ENCODE peak calls at places on chromosomes 6 and 20, in nine cellular contexts. One of them, this sample, is unnamed. For H3K9me3 and H3K36me3, the result is how much of the 10 kb centered on the place peaks cover.

GRCh38 chr6:148530394-148530923 is 187.8 kb downstream of the SASH1 start:
- DNase-seq in tibial artery: no peak
- DNase-seq in endothelial cell of umbilical vein: peak
- DNase-seq in uterus: no peak
- DNase-seq in stomach: no peak
- DNase-seq in neuronal stem cell: no peak
- DNase-seq in SJSA1: peak
- DNase-seq in lower lobe of right lung: no peak
- DNase-seq in adipocyte: peak
- DNase-seq in this sample: peak

GRCh38 chr20:46575794-46576495 is 25.5 kb upstream of the OCSTAMP start:
- DNase-seq in tibial artery: no peak
- DNase-seq in endothelial cell of umbilical vein: no peak
- DNase-seq in uterus: no peak
- DNase-seq in stomach: no peak
- DNase-seq in neuronal stem cell: no peak
- DNase-seq in SJSA1: no peak
- DNase-seq in lower lobe of right lung: no peak
- DNase-seq in adipocyte: no peak
- DNase-seq in this sample: no peak

GRCh38 chr6:157709514-157709913 is 113.5 kb upstream of the SNX9 start:
- DNase-seq in tibial artery: no peak
- DNase-seq in endothelial cell of umbilical vein: no peak
- DNase-seq in uterus: no peak
- DNase-seq in stomach: no peak
- DNase-seq in neuronal stem cell: no peak
- DNase-seq in SJSA1: no peak
- DNase-seq in lower lobe of right lung: no peak
- DNase-seq in adipocyte: no peak
- DNase-seq in this sample: no peak

GRCh38 chr20:38927902-38928578 is 1.8 kb downstream of the FAM83D start:
- DNase-seq in tibial artery: no peak
- DNase-seq in endothelial cell of umbilical vein: no peak
- DNase-seq in uterus: no peak
- DNase-seq in stomach: no peak
- DNase-seq in neuronal stem cell: no peak
- DNase-seq in SJSA1: no peak
- DNase-seq in lower lobe of right lung: no peak
- DNase-seq in adipocyte: no peak
- DNase-seq in this sample: peak

GRCh38 chr6:118869894-118870665 is 23.9 kb upstream of the ASF1A start:
- DNase-seq in tibial artery: no peak
- DNase-seq in endothelial cell of umbilical vein: peak
- DNase-seq in uterus: no peak
- DNase-seq in stomach: no peak
- DNase-seq in neuronal stem cell: no peak
- DNase-seq in SJSA1: no peak
- DNase-seq in lower lobe of right lung: no peak
- DNase-seq in adipocyte: no peak
- DNase-seq in this sample: no peak

GRCh38 chr6:110643175-110643574 is 166.8 kb upstream of the SLC22A16 start:
- DNase-seq in tibial artery: no peak
- DNase-seq in endothelial cell of umbilical vein: no peak
- DNase-seq in uterus: no peak
- DNase-seq in stomach: no peak
- DNase-seq in neuronal stem cell: no peak
- DNase-seq in SJSA1: no peak
- DNase-seq in lower lobe of right lung: no peak
- DNase-seq in adipocyte: no peak
- DNase-seq in this sample: no peak

GRCh38 chr6:16278048-16278724 is 39.8 kb downstream of the GMPR start:
- DNase-seq in tibial artery: no peak
- DNase-seq in endothelial cell of umbilical vein: no peak
- DNase-seq in uterus: no peak
- DNase-seq in stomach: no peak
- DNase-seq in neuronal stem cell: no peak
- DNase-seq in SJSA1: no peak
- DNase-seq in lower lobe of right lung: no peak
- DNase-seq in adipocyte: peak
- DNase-seq in this sample: no peak

GRCh38 chr6:16436550-16436949 is 198.2 kb downstream of the GMPR start:
- DNase-seq in tibial artery: no peak
- DNase-seq in endothelial cell of umbilical vein: no peak
- DNase-seq in uterus: no peak
- DNase-seq in stomach: no peak
- DNase-seq in neuronal stem cell: no peak
- DNase-seq in SJSA1: no peak
- DNase-seq in lower lobe of right lung: no peak
- DNase-seq in adipocyte: no peak
- DNase-seq in this sample: no peak

GRCh38 chr6:98944598-98945011 is 3.1 kb downstream of the FBXL4 start:
- DNase-seq in tibial artery: no peak
- DNase-seq in endothelial cell of umbilical vein: peak
- DNase-seq in uterus: no peak
- DNase-seq in stomach: no peak
- DNase-seq in neuronal stem cell: no peak
- DNase-seq in SJSA1: no peak
- DNase-seq in lower lobe of right lung: no peak
- DNase-seq in adipocyte: peak
- DNase-seq in this sample: peak

GRCh38 chr6:98942263-98942803 is 5.4 kb downstream of the FBXL4 start:
- DNase-seq in tibial artery: no peak
- DNase-seq in endothelial cell of umbilical vein: no peak
- DNase-seq in uterus: no peak
- DNase-seq in stomach: no peak
- DNase-seq in neuronal stem cell: no peak
- DNase-seq in SJSA1: no peak
- DNase-seq in lower lobe of right lung: no peak
- DNase-seq in adipocyte: no peak
- DNase-seq in this sample: no peak

GRCh38 chr6:98937351-98937750 is 10.4 kb downstream of the FBXL4 start:
- DNase-seq in tibial artery: no peak
- DNase-seq in endothelial cell of umbilical vein: no peak
- DNase-seq in uterus: no peak
- DNase-seq in stomach: no peak
- DNase-seq in neuronal stem cell: no peak
- DNase-seq in SJSA1: no peak
- DNase-seq in lower lobe of right lung: no peak
- DNase-seq in adipocyte: no peak
- DNase-seq in this sample: no peak

GRCh38 chr6:98944168-98944567 is 3.6 kb downstream of the FBXL4 start:
- DNase-seq in tibial artery: no peak
- DNase-seq in endothelial cell of umbilical vein: no peak
- DNase-seq in uterus: no peak
- DNase-seq in stomach: no peak
- DNase-seq in neuronal stem cell: no peak
- DNase-seq in SJSA1: no peak
- DNase-seq in lower lobe of right lung: no peak
- DNase-seq in adipocyte: no peak
- DNase-seq in this sample: no peak

DNA sequence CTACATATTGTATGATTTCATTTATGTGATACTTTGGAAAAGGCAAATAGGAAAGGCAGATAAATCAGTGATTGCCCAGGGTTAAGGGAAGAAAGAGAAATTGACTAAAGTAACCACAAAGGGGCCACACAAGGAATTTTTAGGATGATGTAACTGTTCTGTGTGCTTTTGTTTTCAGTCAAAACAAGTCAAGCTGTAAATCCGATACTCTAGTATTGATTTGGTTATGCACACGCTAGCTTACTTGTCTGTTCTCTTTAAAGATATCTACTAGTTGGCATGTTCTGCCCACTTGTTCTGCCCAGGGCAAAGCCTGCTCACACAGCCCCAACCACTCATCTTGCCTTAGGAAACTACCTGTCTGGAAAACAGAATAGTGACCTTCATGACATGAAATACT is 6.4 kb downstream of the FBXL4 start:
- DNase-seq in tibial artery: no peak
- DNase-seq in endothelial cell of umbilical vein: no peak
- DNase-seq in uterus: no peak
- DNase-seq in stomach: no peak
- DNase-seq in neuronal stem cell: no peak
- DNase-seq in SJSA1: no peak
- DNase-seq in lower lobe of right lung: no peak
- DNase-seq in adipocyte: no peak
- DNase-seq in this sample: no peak
- H3K9me3 ChIP-seq in tibial artery: under half
- H3K9me3 ChIP-seq in endothelial cell of umbilical vein: under half
- H3K9me3 ChIP-seq in uterus: under half
- H3K9me3 ChIP-seq in stomach: under half
- H3K9me3 ChIP-seq in neuronal stem cell: under half
- H3K9me3 ChIP-seq in SJSA1: under half
- H3K9me3 ChIP-seq in lower lobe of right lung: under half
- H3K9me3 ChIP-seq in adipocyte: under half
- H3K9me3 ChIP-seq in this sample: under half

GRCh38 chr20:45017859-45018258 is 51.5 kb downstream of the STK4 start:
- DNase-seq in tibial artery: no peak
- DNase-seq in endothelial cell of umbilical vein: no peak
- DNase-seq in uterus: no peak
- DNase-seq in stomach: no peak
- DNase-seq in neuronal stem cell: no peak
- DNase-seq in SJSA1: no peak
- DNase-seq in lower lobe of right lung: no peak
- DNase-seq in adipocyte: no peak
- DNase-seq in this sample: no peak

GRCh38 chr20:45016089-45016641 is 49.9 kb downstream of the STK4 start:
- DNase-seq in tibial artery: no peak
- DNase-seq in endothelial cell of umbilical vein: no peak
- DNase-seq in uterus: no peak
- DNase-seq in stomach: no peak
- DNase-seq in neuronal stem cell: no peak
- DNase-seq in SJSA1: no peak
- DNase-seq in lower lobe of right lung: no peak
- DNase-seq in adipocyte: peak
- DNase-seq in this sample: no peak

GRCh38 chr20:45012682-45013302 is 46.5 kb downstream of the STK4 start:
- DNase-seq in tibial artery: no peak
- DNase-seq in endothelial cell of umbilical vein: no peak
- DNase-seq in uterus: no peak
- DNase-seq in stomach: no peak
- DNase-seq in neuronal stem cell: no peak
- DNase-seq in SJSA1: peak
- DNase-seq in lower lobe of right lung: no peak
- DNase-seq in adipocyte: peak
- DNase-seq in this sample: no peak

GRCh38 chr20:45017281-45017680 is 51.0 kb downstream of the STK4 start:
- DNase-seq in tibial artery: no peak
- DNase-seq in endothelial cell of umbilical vein: no peak
- DNase-seq in uterus: no peak
- DNase-seq in stomach: no peak
- DNase-seq in neuronal stem cell: no peak
- DNase-seq in SJSA1: no peak
- DNase-seq in lower lobe of right lung: no peak
- DNase-seq in adipocyte: no peak
- DNase-seq in this sample: no peak

DNA sequence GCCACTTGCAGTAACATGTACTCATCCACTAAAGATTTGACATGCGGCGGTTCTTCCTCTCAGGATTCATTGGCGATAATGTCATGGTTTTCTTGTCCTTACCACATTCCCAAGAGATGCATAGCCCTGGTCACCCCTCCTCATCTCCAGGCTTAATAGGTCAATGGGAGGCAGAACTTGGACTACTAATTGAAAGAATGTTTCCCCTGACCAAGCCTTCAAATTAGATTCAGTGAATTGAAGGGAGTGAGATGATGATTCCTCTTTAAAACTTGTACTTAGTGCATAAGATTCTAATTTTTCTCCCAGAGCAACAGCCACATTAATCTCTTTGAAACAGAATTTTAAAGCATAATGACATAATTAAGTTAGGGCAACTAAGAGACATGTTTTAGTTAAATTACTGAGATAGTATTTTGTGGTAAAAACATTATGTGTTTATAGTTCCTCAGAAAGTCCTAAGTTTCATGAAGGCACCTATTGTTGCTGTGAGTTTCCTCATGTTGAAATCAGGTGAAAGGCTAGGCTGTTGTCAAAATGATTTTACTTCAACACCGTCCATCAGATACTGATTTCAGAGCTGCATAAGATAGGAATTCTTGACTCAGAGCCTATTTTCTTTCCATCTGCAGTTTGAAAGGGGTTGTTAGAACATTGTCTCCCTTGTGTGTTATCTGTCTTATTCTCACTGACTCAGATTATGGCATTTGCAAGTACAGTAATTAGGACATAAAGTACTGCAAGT is 48.5 kb downstream of the STK4 start:
- DNase-seq in tibial artery: no peak
- DNase-seq in endothelial cell of umbilical vein: no peak
- DNase-seq in uterus: no peak
- DNase-seq in stomach: no peak
- DNase-seq in neuronal stem cell: no peak
- DNase-seq in SJSA1: peak
- DNase-seq in lower lobe of right lung: no peak
- DNase-seq in adipocyte: peak
- DNase-seq in this sample: no peak
- H3K36me3 ChIP-seq in tibial artery: under half
- H3K36me3 ChIP-seq in endothelial cell of umbilical vein: under half
- H3K36me3 ChIP-seq in uterus: under half
- H3K36me3 ChIP-seq in stomach: under half
- H3K36me3 ChIP-seq in neuronal stem cell: under half
- H3K36me3 ChIP-seq in SJSA1: under half
- H3K36me3 ChIP-seq in lower lobe of right lung: half or more
- H3K36me3 ChIP-seq in adipocyte: under half
- H3K36me3 ChIP-seq in this sample: under half

DNA sequence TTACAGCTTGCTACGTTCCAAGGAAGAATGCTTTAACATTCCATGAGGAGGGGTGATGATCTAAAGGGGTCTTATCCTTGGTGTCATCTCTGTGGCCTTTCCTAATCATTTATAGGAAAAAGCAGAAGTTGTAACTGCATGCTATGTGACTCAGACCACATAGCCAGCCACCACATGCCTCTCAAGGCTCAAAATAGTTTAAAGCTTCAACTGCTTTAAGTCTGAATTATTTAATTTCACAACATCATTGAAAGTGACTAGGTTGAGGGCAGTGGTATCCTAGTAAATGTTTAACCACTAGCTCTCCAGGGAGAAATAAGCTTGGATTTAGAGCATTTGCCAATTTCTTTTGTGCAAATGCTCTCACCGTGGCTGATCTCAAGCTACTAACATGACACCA is 29.7 kb downstream of the MC3R start:
- DNase-seq in tibial artery: no peak
- DNase-seq in endothelial cell of umbilical vein: no peak
- DNase-seq in uterus: no peak
- DNase-seq in stomach: no peak
- DNase-seq in neuronal stem cell: no peak
- DNase-seq in SJSA1: no peak
- DNase-seq in lower lobe of right lung: no peak
- DNase-seq in adipocyte: no peak
- DNase-seq in this sample: no peak
- H3K9me3 ChIP-seq in tibial artery: under half
- H3K9me3 ChIP-seq in endothelial cell of umbilical vein: under half
- H3K9me3 ChIP-seq in uterus: under half
- H3K9me3 ChIP-seq in stomach: under half
- H3K9me3 ChIP-seq in neuronal stem cell: under half
- H3K9me3 ChIP-seq in SJSA1: under half
- H3K9me3 ChIP-seq in lower lobe of right lung: under half
- H3K9me3 ChIP-seq in adipocyte: under half
- H3K9me3 ChIP-seq in this sample: under half

DNA sequence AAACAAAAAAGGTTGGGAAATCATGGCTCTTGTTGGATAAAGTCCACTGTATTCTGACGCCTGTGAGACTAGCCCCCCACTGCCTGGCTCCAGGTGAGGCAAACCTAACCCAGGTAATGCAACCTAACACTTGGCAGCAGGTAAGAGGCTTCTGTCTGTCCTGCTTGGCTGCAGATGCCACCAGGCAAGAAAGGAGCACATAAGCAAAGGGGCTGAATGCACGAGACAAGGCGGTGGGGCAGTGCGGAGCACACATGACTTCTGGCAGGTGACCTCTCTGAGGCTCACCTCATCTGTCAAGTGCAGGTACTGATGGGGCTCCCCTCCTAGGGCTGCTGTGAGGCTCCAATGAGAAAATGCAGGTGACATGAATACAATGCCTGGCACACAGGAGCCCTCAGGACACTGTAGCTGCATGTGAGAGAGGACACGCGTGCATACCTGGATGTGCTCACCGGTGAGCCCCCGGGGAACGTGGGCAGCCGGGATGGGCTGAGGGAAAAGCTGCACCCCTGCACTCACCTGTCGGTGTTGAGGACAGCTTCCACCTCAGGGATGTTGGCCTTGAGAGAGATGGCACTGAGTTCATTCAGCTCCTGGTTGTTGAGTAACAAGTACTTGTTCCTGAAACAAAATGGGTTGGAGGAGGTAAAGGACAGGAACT is 54.1 kb downstream of the MYH7B start:
- DNase-seq in tibial artery: no peak
- DNase-seq in endothelial cell of umbilical vein: no peak
- DNase-seq in uterus: no peak
- DNase-seq in stomach: no peak
- DNase-seq in neuronal stem cell: no peak
- DNase-seq in SJSA1: no peak
- DNase-seq in lower lobe of right lung: no peak
- DNase-seq in adipocyte: no peak
- DNase-seq in this sample: no peak
- H3K36me3 ChIP-seq in tibial artery: half or more
- H3K36me3 ChIP-seq in endothelial cell of umbilical vein: under half
- H3K36me3 ChIP-seq in uterus: under half
- H3K36me3 ChIP-seq in stomach: half or more
- H3K36me3 ChIP-seq in neuronal stem cell: half or more
- H3K36me3 ChIP-seq in SJSA1: half or more
- H3K36me3 ChIP-seq in lower lobe of right lung: half or more
- H3K36me3 ChIP-seq in adipocyte: half or more
- H3K36me3 ChIP-seq in this sample: half or more